ENCODE peak calls at places on chromosomes 7 and 10, in four cellular contexts. I is nucleus accumbens; C is effector CD4-positive, alpha-beta T cell; K is MCF 10A. Q is an unnamed sample.

GRCh38 chr7:24595671-24596418 is 22.6 kb downstream of the PALS2 start:
- DNase-seq in I (no peak), K (no peak), C (no peak), Q (no peak)

GRCh38 chr10:98957801-98958200 is 277.9 kb downstream of the HPSE2 start:
- DNase-seq in I (no peak), K (no peak), C (no peak), Q (no peak)

GRCh38 chr7:121777672-121778071 is 95.3 kb upstream of the PTPRZ1 start:
- DNase-seq in I (no peak), C (no peak), K (no peak), Q (no peak)

GRCh38 chr7:69803699-69804516 is 205.6 kb downstream of the AUTS2 start:
- DNase-seq in K (no peak), C (no peak), I (no peak), Q (no peak)

GRCh38 chr7:55509322-55509721 is 63.0 kb downstream of the VOPP1 start:
- DNase-seq in I (no peak), C (no peak), K (peak), Q (no peak)

GRCh38 chr10:94785211-94785610 is 22.7 kb downstream of the CYP2C19 start:
- DNase-seq in C (no peak), K (no peak), I (no peak), Q (no peak)

GRCh38 chr10:7518693-7519092 is 107.9 kb upstream of the SFMBT2 start:
- DNase-seq in C (no peak), I (no peak), K (no peak), Q (no peak)

GRCh38 chr10:7672366-7673134 is 5.8 kb upstream of the ITIH5 start:
- DNase-seq in K (no peak), C (no peak), I (no peak), Q (no peak)